ENCODE peak calls at places on chromosomes 2 and 18, in seven cellular contexts. V is CD4-positive, alpha-beta T cell; L is astrocyte of the spinal cord; R is fibroblast of villous mesenchyme; M is neural crest cell; N is natural killer cell; G is foreskin fibroblast. H is an unnamed sample.

GRCh38 chr2:54557601-54558187 is 101.6 kb downstream of the SPTBN1 start:
- DNase-seq in V (peak), L (peak), R (no peak), M (peak), N (peak), G (no peak), H (peak)

GRCh38 chr2:96117701-96118588 is 1.6 kb upstream of the ADRA2B start:
- DNase-seq in V (no peak), L (no peak), R (no peak), M (no peak), N (no peak), G (no peak), H (no peak)

GRCh38 chr18:50661013-50661412 is 101.1 kb downstream of the MAPK4 start:
- DNase-seq in V (no peak), L (no peak), R (no peak), M (no peak), N (no peak), G (no peak), H (no peak)

GRCh38 chr2:128472789-128473174 is 154.1 kb upstream of the HS6ST1 start:
- DNase-seq in V (no peak), L (no peak), R (no peak), M (no peak), N (no peak), G (peak), H (no peak)

GRCh38 chr18:37634516-37634915 is 68.9 kb upstream of the CELF4 start:
- DNase-seq in V (no peak), L (no peak), R (no peak), M (no peak), N (no peak), G (no peak), H (no peak)

GRCh38 chr2:8122506-8122898 is 559.4 kb upstream of the ID2 start:
- DNase-seq in V (no peak), L (no peak), R (no peak), M (no peak), N (no peak), G (no peak), H (no peak)

GRCh38 chr2:147501973-147502372 is 342.9 kb upstream of the ACVR2A start:
- DNase-seq in V (no peak), L (no peak), R (no peak), M (no peak), N (no peak), G (no peak), H (no peak)

GRCh38 chr18:75854808-75855207 is 427.3 kb upstream of the SMIM21 start:
- DNase-seq in V (no peak), L (no peak), R (no peak), M (no peak), N (no peak), G (no peak), H (no peak)

GRCh38 chr2:9297807-9298206 is 91.2 kb downstream of the ASAP2 start:
- DNase-seq in V (no peak), L (no peak), R (no peak), M (no peak), N (no peak), G (no peak), H (no peak)

GRCh38 chr2:126381081-126381480 is 274.9 kb upstream of the GYPC start:
- DNase-seq in V (no peak), L (no peak), R (no peak), M (no peak), N (no peak), G (no peak), H (no peak)

GRCh38 chr18:47175283-47175894 is 775 bp downstream of the IER3IP1 start:
- DNase-seq in V (no peak), L (no peak), R (no peak), M (peak), N (no peak), G (no peak), H (no peak)

GRCh38 chr2:73343992-73344391 is 41.6 kb upstream of the ALMS1 start:
- DNase-seq in V (no peak), L (no peak), R (no peak), M (no peak), N (no peak), G (no peak), H (no peak)

GRCh38 chr2:237486819-237487448 is at the start of gene MLPH:
- DNase-seq in V (no peak), L (peak), R (peak), M (no peak), N (no peak), G (peak), H (no peak)

GRCh38 chr2:50143822-50144575 is 887.9 kb downstream of the NRXN1 start:
- DNase-seq in V (no peak), L (peak), R (peak), M (peak), N (no peak), G (peak), H (peak)

GRCh38 chr2:3523551-3524041 is 4.3 kb upstream of the ADI1 start:
- DNase-seq in V (no peak), L (peak), R (peak), M (no peak), N (no peak), G (peak), H (no peak)

GRCh38 chr2:145199832-145200231 is 679.9 kb upstream of the ZEB2 start:
- DNase-seq in V (no peak), L (no peak), R (no peak), M (no peak), N (no peak), G (no peak), H (no peak)

GRCh38 chr2:16104345-16105177 is 164.2 kb downstream of the MYCN start:
- DNase-seq in V (no peak), L (no peak), R (no peak), M (no peak), N (no peak), G (no peak), H (no peak)

GRCh38 chr18:45670281-45670962 is 53.6 kb upstream of the SLC14A1 start:
- DNase-seq in V (peak), L (no peak), R (peak), M (no peak), N (peak), G (peak), H (peak)

GRCh38 chr18:34222025-34222395 is 2.7 kb downstream of the NOL4 start:
- DNase-seq in V (no peak), L (peak), R (no peak), M (no peak), N (no peak), G (no peak), H (no peak)

GRCh38 chr2:172093416-172094318 is 8.4 kb downstream of the DLX1 start:
- DNase-seq in V (no peak), L (no peak), R (no peak), M (no peak), N (no peak), G (no peak), H (peak)

GRCh38 chr2:23588788-23589187 is 203.8 kb downstream of the KLHL29 start:
- DNase-seq in V (no peak), L (peak), R (no peak), M (no peak), N (no peak), G (no peak), H (no peak)

GRCh38 chr2:238717084-238717483 is 130.8 kb upstream of the TWIST2 start:
- DNase-seq in V (no peak), L (no peak), R (no peak), M (no peak), N (no peak), G (no peak), H (no peak)

GRCh38 chr2:177335917-177336450 is 56.6 kb upstream of the AGPS start:
- DNase-seq in V (no peak), L (no peak), R (peak), M (no peak), N (no peak), G (no peak), H (no peak)

GRCh38 chr2:20015482-20016083 is 3.1 kb upstream of the MATN3 start:
- DNase-seq in V (no peak), L (peak), R (peak), M (peak), N (no peak), G (peak), H (peak)

GRCh38 chr2:73730810-73731209 is 6.3 kb downstream of the TPRKB start:
- DNase-seq in V (no peak), L (no peak), R (no peak), M (no peak), N (no peak), G (no peak), H (no peak)

GRCh38 chr2:238998775-238999174 is 150.9 kb downstream of the TWIST2 start:
- DNase-seq in V (no peak), L (no peak), R (peak), M (no peak), N (no peak), G (no peak), H (no peak)

GRCh38 chr2:111091811-111092211 is 28.9 kb upstream of the BCL2L11 start:
- DNase-seq in V (no peak), L (no peak), R (no peak), M (no peak), N (no peak), G (no peak), H (no peak)

GRCh38 chr2:112656679-112657078 is 10.9 kb downstream of the SLC20A1 start:
- DNase-seq in V (no peak), L (no peak), R (no peak), M (no peak), N (no peak), G (no peak), H (no peak)

GRCh38 chr2:58925676-58926081 is 684.6 kb upstream of the FANCL start:
- DNase-seq in V (no peak), L (peak), R (peak), M (no peak), N (no peak), G (peak), H (no peak)

GRCh38 chr2:139685590-139685989 is 905.4 kb upstream of the NXPH2 start:
- DNase-seq in V (no peak), L (no peak), R (no peak), M (no peak), N (no peak), G (no peak), H (no peak)

GRCh38 chr18:46239549-46239948 is 135.4 kb downstream of the HAUS1 start:
- DNase-seq in V (no peak), L (no peak), R (no peak), M (no peak), N (no peak), G (no peak), H (no peak)

GRCh38 chr2:207936380-207936779 is 88.9 kb downstream of the PLEKHM3 start:
- DNase-seq in V (no peak), L (no peak), R (no peak), M (no peak), N (no peak), G (no peak), H (no peak)

GRCh38 chr2:207934720-207935119 is 90.6 kb downstream of the PLEKHM3 start:
- DNase-seq in V (no peak), L (no peak), R (no peak), M (no peak), N (no peak), G (no peak), H (no peak)

GRCh38 chr2:207935991-207936370 is 89.3 kb downstream of the PLEKHM3 start:
- DNase-seq in V (no peak), L (no peak), R (no peak), M (no peak), N (no peak), G (no peak), H (no peak)

GRCh38 chr2:207933396-207934045 is 91.8 kb downstream of the PLEKHM3 start:
- DNase-seq in V (no peak), L (no peak), R (no peak), M (no peak), N (no peak), G (no peak), H (no peak)

DNA sequence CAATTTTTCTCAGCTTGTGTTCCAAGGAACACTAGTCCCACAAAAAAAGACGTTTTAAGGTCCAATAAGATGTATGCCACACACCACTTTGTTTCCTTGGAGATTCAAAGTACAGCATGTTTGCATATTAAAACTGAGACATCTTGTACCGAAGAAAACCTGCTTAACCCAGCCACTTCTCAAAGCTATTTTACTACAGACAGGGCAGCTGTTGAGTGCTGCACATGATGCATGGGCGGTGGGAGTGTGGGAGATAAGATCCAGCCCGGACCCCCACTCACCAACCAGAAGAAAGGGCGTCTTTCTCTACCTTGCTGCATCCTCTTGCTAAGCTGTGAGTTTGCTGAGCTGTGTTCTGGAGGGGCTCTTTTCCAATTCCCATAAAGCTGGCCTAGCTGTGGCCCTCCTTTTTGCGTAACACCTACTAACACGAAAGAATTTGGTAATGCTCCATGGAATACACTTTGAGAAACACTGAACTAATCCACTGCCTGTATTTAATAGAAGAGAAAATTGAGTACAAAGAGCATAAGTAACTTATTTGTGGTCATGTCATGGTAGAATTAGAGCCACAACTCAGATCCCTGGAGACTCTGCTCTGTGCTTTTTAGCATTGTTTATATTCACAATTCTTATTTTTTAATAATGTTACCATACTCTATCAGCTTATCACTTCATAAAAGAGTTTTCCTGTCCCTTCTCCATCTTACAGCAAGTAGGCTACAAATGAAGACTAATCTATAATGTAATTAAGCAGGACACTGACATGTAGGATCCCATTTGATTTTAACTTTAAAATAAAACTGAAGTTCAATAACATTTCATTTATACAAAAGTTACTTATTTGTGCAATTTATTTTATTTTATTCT is 90.0 kb downstream of the PLEKHM3 start:
- DNase-seq in V (no peak), L (no peak), R (peak), M (no peak), N (no peak), G (no peak), H (no peak)
- TF ChIP-seq CTCF in V (no peak), L (no peak), R (no peak), M (no peak), N (no peak), G (no peak), H (no peak)

DNA sequence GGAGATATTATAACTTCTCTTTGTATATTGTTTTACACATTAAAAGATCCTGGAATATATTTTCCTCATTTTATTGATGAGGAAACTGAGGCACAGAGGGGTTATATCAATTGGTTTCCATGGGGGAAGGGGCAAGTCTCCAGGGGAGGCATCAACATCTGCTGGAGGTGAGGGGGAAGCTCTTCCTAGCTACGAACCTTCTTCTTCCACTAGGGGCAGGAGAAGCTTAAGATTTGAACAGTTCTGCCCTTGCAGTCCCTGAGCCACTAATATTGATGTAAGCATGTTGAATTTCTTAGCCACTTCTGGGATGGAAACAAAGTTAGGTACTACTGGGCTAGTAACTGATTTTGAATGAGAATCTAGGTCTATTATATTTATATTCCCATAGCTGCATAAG is 140.1 kb upstream of the AQP4 start:
- DNase-seq in V (no peak), L (peak), R (no peak), M (no peak), N (no peak), G (no peak), H (peak)
- TF ChIP-seq CTCF in V (no peak), L (peak), R (no peak), M (peak), N (no peak), G (peak), H (peak)

DNA sequence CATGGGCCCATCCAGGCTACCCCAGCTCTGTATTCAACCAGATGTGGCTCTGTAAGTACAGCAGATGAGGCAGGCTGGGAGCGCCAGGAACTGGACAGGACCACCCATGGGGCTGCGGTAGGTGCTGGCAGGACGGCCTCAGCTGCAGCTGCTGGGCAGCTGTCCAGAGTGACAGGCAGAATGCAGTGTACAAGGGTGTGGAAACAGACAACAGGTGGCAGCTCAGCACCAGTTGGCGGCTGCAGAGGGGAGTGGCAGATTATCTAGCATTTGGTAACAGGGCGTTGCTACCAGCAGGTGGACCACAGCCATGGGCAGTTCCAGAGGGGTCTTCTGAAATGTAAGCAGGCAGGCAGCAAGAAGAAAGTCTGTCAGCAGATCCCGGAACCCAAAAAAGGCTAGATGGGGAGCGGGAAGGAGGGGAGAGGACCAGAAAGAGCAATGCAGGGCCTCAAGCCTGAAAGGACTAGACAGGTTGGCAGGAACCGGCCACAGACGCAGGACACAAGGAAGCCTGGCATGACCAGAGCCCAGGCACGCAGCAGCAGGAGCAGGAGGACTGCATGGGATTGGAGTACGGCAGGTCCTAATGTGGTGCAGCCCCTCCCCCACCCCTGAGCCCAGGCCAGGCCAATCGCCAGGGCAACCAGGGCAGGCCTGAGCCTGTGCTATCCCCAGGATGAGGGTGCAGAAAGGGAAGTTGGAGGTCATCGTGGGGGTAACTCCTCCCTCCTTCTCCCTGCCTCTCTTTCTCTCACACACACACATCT is 24.7 kb downstream of the PKDCC start:
- DNase-seq in V (no peak), L (no peak), R (peak), M (no peak), N (no peak), G (no peak), H (no peak)
- TF ChIP-seq CTCF in V (no peak), L (no peak), R (no peak), M (no peak), N (no peak), G (no peak), H (no peak)

DNA sequence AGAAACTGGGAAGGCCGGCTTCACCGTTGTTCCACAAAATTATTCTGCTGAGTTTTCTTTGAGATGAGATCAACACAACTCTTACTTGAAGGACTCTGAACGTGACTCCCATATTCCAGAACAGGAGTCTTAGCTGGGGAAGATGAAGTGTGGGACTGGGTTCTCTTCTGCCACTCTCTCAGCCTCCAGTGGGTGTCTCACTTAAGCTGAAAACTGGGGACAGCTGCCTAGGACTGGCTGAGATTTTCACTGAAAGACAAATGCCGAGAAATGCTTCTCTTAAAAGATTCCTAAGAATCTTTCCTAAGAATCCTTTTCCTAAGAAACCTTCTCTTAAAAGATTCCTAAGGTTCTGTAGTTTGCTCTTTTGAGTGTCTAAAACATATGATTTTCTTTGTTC is 156.6 kb upstream of the LHCGR start:
- DNase-seq in V (no peak), L (no peak), R (no peak), M (no peak), N (no peak), G (no peak), H (no peak)
- TF ChIP-seq CTCF in V (no peak), L (no peak), R (no peak), M (peak), N (no peak), G (no peak), H (no peak)

GRCh38 chr2:241701405-241702154 is at the start of gene ING5:
- DNase-seq in V (peak), L (peak), R (peak), M (peak), N (peak), G (peak), H (peak)

GRCh38 chr2:241702155-241702404 is 241 bp downstream of the ING5 start:
- DNase-seq in V (peak), L (peak), R (peak), M (no peak), N (no peak), G (no peak), H (peak)

GRCh38 chr2:241703128-241703604 is 1.3 kb downstream of the ING5 start:
- DNase-seq in V (no peak), L (peak), R (no peak), M (no peak), N (no peak), G (no peak), H (peak)

GRCh38 chr2:241702405-241703127 is 727 bp downstream of the ING5 start:
- DNase-seq in V (peak), L (peak), R (no peak), M (peak), N (peak), G (peak), H (peak)

GRCh38 chr2:241701155-241701404 is 759 bp upstream of the ING5 start:
- DNase-seq in V (no peak), L (no peak), R (peak), M (no peak), N (no peak), G (no peak), H (no peak)
- TF ChIP-seq CTCF in V (peak), L (peak), R (peak), M (peak), N (no peak), G (no peak), H (no peak)

GRCh38 chr2:176088048-176088936 is 4.2 kb upstream of the HOXD13 start:
- DNase-seq in V (no peak), L (peak), R (peak), M (peak), N (no peak), G (peak), H (no peak)
- TF ChIP-seq CTCF in V (peak), L (peak), R (peak), M (peak), N (no peak), G (peak), H (peak)

GRCh38 chr2:98212733-98213132 is 125.8 kb downstream of the VWA3B start:
- DNase-seq in V (no peak), L (no peak), R (no peak), M (no peak), N (no peak), G (no peak), H (no peak)
- TF ChIP-seq CTCF in V (no peak), L (no peak), R (no peak), M (no peak), N (no peak), G (no peak), H (no peak)